ENCODE peak calls at places on chromosomes 13 and 19, in eight cellular contexts. One of them, this sample, is unnamed.

GRCh38 chr19:14165986-14166385 is 29.6 kb upstream of the ASF1B start:
- DNase-seq in body of pancreas: no peak
- DNase-seq in GM06990: no peak
- DNase-seq in heart right ventricle: no peak
- DNase-seq in MCF 10A: no peak
- DNase-seq in CD4-positive, alpha-beta T cell: no peak
- DNase-seq in cardiac muscle cell: no peak
- DNase-seq in spleen: no peak
- DNase-seq in this sample: no peak

GRCh38 chr19:46303345-46303701 is 6.5 kb downstream of the HIF3A start:
- DNase-seq in body of pancreas: no peak
- DNase-seq in GM06990: no peak
- DNase-seq in heart right ventricle: no peak
- DNase-seq in MCF 10A: no peak
- DNase-seq in CD4-positive, alpha-beta T cell: no peak
- DNase-seq in cardiac muscle cell: peak; percentile 52
- DNase-seq in spleen: no peak
- DNase-seq in this sample: no peak

GRCh38 chr13:50529154-50529882 is 314.2 kb downstream of the DLEU7 start:
- DNase-seq in body of pancreas: peak; percentile 74
- DNase-seq in GM06990: peak; percentile 2
- DNase-seq in heart right ventricle: peak; percentile 91
- DNase-seq in MCF 10A: peak; percentile 92
- DNase-seq in CD4-positive, alpha-beta T cell: no peak
- DNase-seq in cardiac muscle cell: peak; percentile 39
- DNase-seq in spleen: peak; percentile 78
- DNase-seq in this sample: peak; percentile 88

GRCh38 chr19:1122972-1123363 is 19.2 kb downstream of the GPX4 start:
- DNase-seq in body of pancreas: peak; percentile 53
- DNase-seq in GM06990: peak; percentile 79
- DNase-seq in heart right ventricle: no peak
- DNase-seq in MCF 10A: peak; percentile 86
- DNase-seq in CD4-positive, alpha-beta T cell: no peak
- DNase-seq in cardiac muscle cell: peak; percentile 81
- DNase-seq in spleen: peak; percentile 90
- DNase-seq in this sample: no peak

GRCh38 chr13:104422668-104423067 is 1356.5 kb upstream of the SLC10A2 start:
- DNase-seq in body of pancreas: no peak
- DNase-seq in GM06990: no peak
- DNase-seq in heart right ventricle: no peak
- DNase-seq in MCF 10A: no peak
- DNase-seq in CD4-positive, alpha-beta T cell: no peak
- DNase-seq in cardiac muscle cell: no peak
- DNase-seq in spleen: no peak
- DNase-seq in this sample: no peak

GRCh38 chr13:101454767-101455166 is 2.3 kb downstream of the ITGBL1 start:
- DNase-seq in body of pancreas: no peak
- DNase-seq in GM06990: no peak
- DNase-seq in heart right ventricle: no peak
- DNase-seq in MCF 10A: no peak
- DNase-seq in CD4-positive, alpha-beta T cell: no peak
- DNase-seq in cardiac muscle cell: no peak
- DNase-seq in spleen: no peak
- DNase-seq in this sample: no peak

GRCh38 chr19:28609944-28610343 is 603.0 kb downstream of the UQCRFS1 start:
- DNase-seq in body of pancreas: no peak
- DNase-seq in GM06990: no peak
- DNase-seq in heart right ventricle: no peak
- DNase-seq in MCF 10A: no peak
- DNase-seq in CD4-positive, alpha-beta T cell: no peak
- DNase-seq in cardiac muscle cell: no peak
- DNase-seq in spleen: no peak
- DNase-seq in this sample: no peak

GRCh38 chr19:32464279-32464678 is 58.7 kb downstream of the DPY19L3 start:
- DNase-seq in body of pancreas: no peak
- DNase-seq in GM06990: no peak
- DNase-seq in heart right ventricle: no peak
- DNase-seq in MCF 10A: peak; percentile 25
- DNase-seq in CD4-positive, alpha-beta T cell: no peak
- DNase-seq in cardiac muscle cell: no peak
- DNase-seq in spleen: no peak
- DNase-seq in this sample: no peak

GRCh38 chr13:35995136-35995535 is 136.0 kb downstream of the DCLK1 start:
- DNase-seq in body of pancreas: no peak
- DNase-seq in GM06990: no peak
- DNase-seq in heart right ventricle: no peak
- DNase-seq in MCF 10A: peak; percentile 27
- DNase-seq in CD4-positive, alpha-beta T cell: no peak
- DNase-seq in cardiac muscle cell: no peak
- DNase-seq in spleen: no peak
- DNase-seq in this sample: peak; percentile 24

GRCh38 chr13:62320129-62320724 is 904.6 kb upstream of the PCDH20 start:
- DNase-seq in body of pancreas: peak; percentile 8
- DNase-seq in GM06990: peak; percentile 25
- DNase-seq in heart right ventricle: no peak
- DNase-seq in MCF 10A: peak; percentile 61
- DNase-seq in CD4-positive, alpha-beta T cell: no peak
- DNase-seq in cardiac muscle cell: peak; percentile 65
- DNase-seq in spleen: no peak
- DNase-seq in this sample: no peak

GRCh38 chr19:41956621-41957020 is 2.5 kb downstream of the RABAC1 start:
- DNase-seq in body of pancreas: no peak
- DNase-seq in GM06990: no peak
- DNase-seq in heart right ventricle: no peak
- DNase-seq in MCF 10A: no peak
- DNase-seq in CD4-positive, alpha-beta T cell: no peak
- DNase-seq in cardiac muscle cell: no peak
- DNase-seq in spleen: peak; percentile 78
- DNase-seq in this sample: no peak

GRCh38 chr19:42032428-42032827 is 37.6 kb downstream of the GRIK5 start:
- DNase-seq in body of pancreas: no peak
- DNase-seq in GM06990: no peak
- DNase-seq in heart right ventricle: no peak
- DNase-seq in MCF 10A: no peak
- DNase-seq in CD4-positive, alpha-beta T cell: no peak
- DNase-seq in cardiac muscle cell: no peak
- DNase-seq in spleen: no peak
- DNase-seq in this sample: no peak

GRCh38 chr19:50723069-50723468 is at the start of gene CLEC11A:
- DNase-seq in body of pancreas: peak; percentile 53
- DNase-seq in GM06990: no peak
- DNase-seq in heart right ventricle: peak; percentile 79
- DNase-seq in MCF 10A: no peak
- DNase-seq in CD4-positive, alpha-beta T cell: no peak
- DNase-seq in cardiac muscle cell: no peak
- DNase-seq in spleen: no peak
- DNase-seq in this sample: peak; percentile 44

GRCh38 chr13:67299072-67299635 is 69.0 kb upstream of the PCDH9 start:
- DNase-seq in body of pancreas: no peak
- DNase-seq in GM06990: no peak
- DNase-seq in heart right ventricle: no peak
- DNase-seq in MCF 10A: peak; percentile 62
- DNase-seq in CD4-positive, alpha-beta T cell: no peak
- DNase-seq in cardiac muscle cell: no peak
- DNase-seq in spleen: no peak
- DNase-seq in this sample: peak; percentile 18

GRCh38 chr19:6246174-6247006 is 33.4 kb downstream of the MLLT1 start:
- DNase-seq in body of pancreas: no peak
- DNase-seq in GM06990: no peak
- DNase-seq in heart right ventricle: no peak
- DNase-seq in MCF 10A: no peak
- DNase-seq in CD4-positive, alpha-beta T cell: no peak
- DNase-seq in cardiac muscle cell: no peak
- DNase-seq in spleen: peak; percentile 30
- DNase-seq in this sample: no peak

GRCh38 chr13:34452831-34453230 is 489.2 kb upstream of the NBEA start:
- DNase-seq in body of pancreas: no peak
- DNase-seq in GM06990: no peak
- DNase-seq in heart right ventricle: no peak
- DNase-seq in MCF 10A: no peak
- DNase-seq in CD4-positive, alpha-beta T cell: no peak
- DNase-seq in cardiac muscle cell: no peak
- DNase-seq in spleen: no peak
- DNase-seq in this sample: no peak

GRCh38 chr13:113002206-113002821 is 33.3 kb downstream of the MCF2L start:
- DNase-seq in body of pancreas: no peak
- DNase-seq in GM06990: no peak
- DNase-seq in heart right ventricle: no peak
- DNase-seq in MCF 10A: no peak
- DNase-seq in CD4-positive, alpha-beta T cell: no peak
- DNase-seq in cardiac muscle cell: peak; percentile 58
- DNase-seq in spleen: no peak
- DNase-seq in this sample: no peak
- TF ChIP-seq CTCF in body of pancreas: peak; percentile 40
- TF ChIP-seq CTCF in GM06990: no peak
- TF ChIP-seq CTCF in heart right ventricle: no peak
- TF ChIP-seq CTCF in MCF 10A: no peak
- TF ChIP-seq CTCF in CD4-positive, alpha-beta T cell: no peak
- TF ChIP-seq CTCF in cardiac muscle cell: peak; percentile 30
- TF ChIP-seq CTCF in spleen: no peak
- TF ChIP-seq CTCF in this sample: peak; percentile 23

GRCh38 chr19:35327642-35328041 is 1.3 kb upstream of the CD22 start:
- DNase-seq in body of pancreas: no peak
- DNase-seq in GM06990: no peak
- DNase-seq in heart right ventricle: no peak
- DNase-seq in MCF 10A: peak; percentile 16
- DNase-seq in CD4-positive, alpha-beta T cell: no peak
- DNase-seq in cardiac muscle cell: no peak
- DNase-seq in spleen: no peak
- DNase-seq in this sample: no peak
- TF ChIP-seq CTCF in body of pancreas: no peak
- TF ChIP-seq CTCF in GM06990: peak; percentile 33
- TF ChIP-seq CTCF in heart right ventricle: no peak
- TF ChIP-seq CTCF in MCF 10A: no peak
- TF ChIP-seq CTCF in CD4-positive, alpha-beta T cell: no peak
- TF ChIP-seq CTCF in cardiac muscle cell: peak; percentile 30
- TF ChIP-seq CTCF in spleen: no peak
- TF ChIP-seq CTCF in this sample: peak; percentile 9

GRCh38 chr19:4201798-4202197 is 19.3 kb downstream of the ANKRD24 start:
- DNase-seq in body of pancreas: no peak
- DNase-seq in GM06990: no peak
- DNase-seq in heart right ventricle: no peak
- DNase-seq in MCF 10A: no peak
- DNase-seq in CD4-positive, alpha-beta T cell: no peak
- DNase-seq in cardiac muscle cell: no peak
- DNase-seq in spleen: no peak
- DNase-seq in this sample: no peak

GRCh38 chr19:4200940-4201542 is 18.6 kb downstream of the ANKRD24 start:
- DNase-seq in body of pancreas: no peak
- DNase-seq in GM06990: no peak
- DNase-seq in heart right ventricle: no peak
- DNase-seq in MCF 10A: no peak
- DNase-seq in CD4-positive, alpha-beta T cell: no peak
- DNase-seq in cardiac muscle cell: no peak
- DNase-seq in spleen: no peak
- DNase-seq in this sample: no peak

GRCh38 chr19:4208385-4209094 is 20.8 kb upstream of the EBI3 start:
- DNase-seq in body of pancreas: no peak
- DNase-seq in GM06990: no peak
- DNase-seq in heart right ventricle: no peak
- DNase-seq in MCF 10A: peak; percentile 50
- DNase-seq in CD4-positive, alpha-beta T cell: no peak
- DNase-seq in cardiac muscle cell: no peak
- DNase-seq in spleen: no peak
- DNase-seq in this sample: no peak

GRCh38 chr19:4210166-4210731 is 19.1 kb upstream of the EBI3 start:
- DNase-seq in body of pancreas: no peak
- DNase-seq in GM06990: no peak
- DNase-seq in heart right ventricle: no peak
- DNase-seq in MCF 10A: no peak
- DNase-seq in CD4-positive, alpha-beta T cell: no peak
- DNase-seq in cardiac muscle cell: no peak
- DNase-seq in spleen: no peak
- DNase-seq in this sample: no peak

DNA sequence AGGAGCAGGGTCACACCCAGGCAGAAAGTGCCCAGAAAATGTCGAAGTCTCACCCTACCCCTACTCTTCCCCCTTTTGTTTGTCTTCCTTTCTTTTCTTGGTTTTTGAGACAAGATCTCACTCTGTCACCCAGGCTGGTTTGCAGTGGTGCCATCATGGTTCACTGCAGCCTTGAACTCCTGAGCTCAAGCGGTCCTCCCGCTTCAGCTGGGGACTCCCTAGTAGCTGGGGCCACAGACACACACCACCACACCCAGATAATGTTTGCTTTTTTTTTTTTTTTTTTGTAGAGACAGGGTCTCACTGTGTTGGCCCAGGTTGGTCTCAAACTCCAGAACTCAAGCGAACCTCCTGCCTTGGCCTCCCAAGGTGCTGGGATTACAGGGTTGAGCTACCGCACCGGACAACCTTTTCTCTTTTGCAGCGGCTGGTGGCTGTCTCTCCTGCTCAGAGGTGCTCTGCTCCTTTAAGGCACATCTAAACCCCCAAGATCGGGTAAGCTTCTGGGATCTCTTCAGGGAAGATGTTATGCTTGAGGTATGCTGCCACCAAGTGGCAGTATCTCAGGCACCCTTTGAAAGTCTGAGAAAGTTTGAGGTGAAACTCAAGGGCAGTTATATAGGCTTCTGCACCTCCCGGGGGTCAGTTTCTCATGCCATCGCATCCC is 22.4 kb upstream of the EBI3 start:
- DNase-seq in body of pancreas: no peak
- DNase-seq in GM06990: no peak
- DNase-seq in heart right ventricle: no peak
- DNase-seq in MCF 10A: peak; percentile 32
- DNase-seq in CD4-positive, alpha-beta T cell: no peak
- DNase-seq in cardiac muscle cell: no peak
- DNase-seq in spleen: no peak
- DNase-seq in this sample: no peak
- TF ChIP-seq CTCF in body of pancreas: no peak
- TF ChIP-seq CTCF in GM06990: peak; percentile 53
- TF ChIP-seq CTCF in heart right ventricle: no peak
- TF ChIP-seq CTCF in MCF 10A: no peak
- TF ChIP-seq CTCF in CD4-positive, alpha-beta T cell: no peak
- TF ChIP-seq CTCF in cardiac muscle cell: peak; percentile 26
- TF ChIP-seq CTCF in spleen: no peak
- TF ChIP-seq CTCF in this sample: peak; percentile 64

GRCh38 chr19:10817291-10818038 is 18.5 kb downstream of the TMED1 start:
- DNase-seq in body of pancreas: peak; percentile 57
- DNase-seq in GM06990: no peak
- DNase-seq in heart right ventricle: peak; percentile 49
- DNase-seq in MCF 10A: no peak
- DNase-seq in CD4-positive, alpha-beta T cell: no peak
- DNase-seq in cardiac muscle cell: no peak
- DNase-seq in spleen: no peak
- DNase-seq in this sample: peak; percentile 94

GRCh38 chr19:10819124-10820060 is 16.6 kb downstream of the TMED1 start:
- DNase-seq in body of pancreas: no peak
- DNase-seq in GM06990: no peak
- DNase-seq in heart right ventricle: no peak
- DNase-seq in MCF 10A: no peak
- DNase-seq in CD4-positive, alpha-beta T cell: no peak
- DNase-seq in cardiac muscle cell: no peak
- DNase-seq in spleen: no peak
- DNase-seq in this sample: no peak

GRCh38 chr19:10816691-10817090 is 19.3 kb downstream of the TMED1 start:
- DNase-seq in body of pancreas: no peak
- DNase-seq in GM06990: no peak
- DNase-seq in heart right ventricle: no peak
- DNase-seq in MCF 10A: no peak
- DNase-seq in CD4-positive, alpha-beta T cell: no peak
- DNase-seq in cardiac muscle cell: no peak
- DNase-seq in spleen: no peak
- DNase-seq in this sample: no peak

GRCh38 chr19:10818306-10819123 is 17.5 kb downstream of the TMED1 start:
- DNase-seq in body of pancreas: no peak
- DNase-seq in GM06990: no peak
- DNase-seq in heart right ventricle: no peak
- DNase-seq in MCF 10A: no peak
- DNase-seq in CD4-positive, alpha-beta T cell: no peak
- DNase-seq in cardiac muscle cell: no peak
- DNase-seq in spleen: no peak
- DNase-seq in this sample: no peak

GRCh38 chr19:10820173-10820572 is 15.8 kb downstream of the TMED1 start:
- DNase-seq in body of pancreas: no peak
- DNase-seq in GM06990: no peak
- DNase-seq in heart right ventricle: no peak
- DNase-seq in MCF 10A: no peak
- DNase-seq in CD4-positive, alpha-beta T cell: no peak
- DNase-seq in cardiac muscle cell: no peak
- DNase-seq in spleen: no peak
- DNase-seq in this sample: no peak
- TF ChIP-seq CTCF in body of pancreas: peak; percentile 28
- TF ChIP-seq CTCF in GM06990: peak; percentile 50
- TF ChIP-seq CTCF in heart right ventricle: no peak
- TF ChIP-seq CTCF in MCF 10A: no peak
- TF ChIP-seq CTCF in CD4-positive, alpha-beta T cell: no peak
- TF ChIP-seq CTCF in cardiac muscle cell: no peak
- TF ChIP-seq CTCF in spleen: no peak
- TF ChIP-seq CTCF in this sample: peak; percentile 32

This sample was measured in AG09309.